ENCODE peak calls at places on chromosomes 5 and 9, in nine cellular contexts. One of them, this sample, is unnamed. For H3K4me1 and H4K20me1, the result is how much of the 10 kb centered on the place peaks cover.

GRCh38 chr9:133848471-133848870 is 110.3 kb upstream of the SARDH start:
- DNase-seq in SK-N-SH: no peak
- DNase-seq in HCT116: no peak
- DNase-seq in IMR-90: no peak
- DNase-seq in mammary epithelial cell: no peak
- DNase-seq in Karpas-422: no peak
- DNase-seq in K562: no peak
- DNase-seq in HepG2: no peak
- DNase-seq in neural progenitor cell: no peak
- DNase-seq in this sample: no peak

GRCh38 chr5:16427572-16427971 is 38.0 kb downstream of the ZNF622 start:
- DNase-seq in K562: no peak
- DNase-seq in Karpas-422: no peak
- DNase-seq in HCT116: no peak
- DNase-seq in mammary epithelial cell: no peak
- DNase-seq in IMR-90: no peak
- DNase-seq in neural progenitor cell: peak
- DNase-seq in HepG2: no peak
- DNase-seq in SK-N-SH: no peak
- DNase-seq in this sample: no peak

GRCh38 chr5:39518516-39518915 is 93.7 kb upstream of the DAB2 start:
- DNase-seq in mammary epithelial cell: no peak
- DNase-seq in HepG2: no peak
- DNase-seq in HCT116: no peak
- DNase-seq in K562: no peak
- DNase-seq in Karpas-422: no peak
- DNase-seq in SK-N-SH: no peak
- DNase-seq in IMR-90: peak
- DNase-seq in neural progenitor cell: no peak
- DNase-seq in this sample: peak

GRCh38 chr5:160209917-160210316 is 19.4 kb upstream of the FABP6 start:
- DNase-seq in HepG2: no peak
- DNase-seq in K562: no peak
- DNase-seq in HCT116: no peak
- DNase-seq in SK-N-SH: no peak
- DNase-seq in IMR-90: no peak
- DNase-seq in mammary epithelial cell: peak
- DNase-seq in neural progenitor cell: no peak
- DNase-seq in Karpas-422: no peak
- DNase-seq in this sample: no peak

GRCh38 chr5:16497546-16497945 is 31.9 kb upstream of the ZNF622 start:
- DNase-seq in HCT116: no peak
- DNase-seq in mammary epithelial cell: no peak
- DNase-seq in neural progenitor cell: no peak
- DNase-seq in SK-N-SH: no peak
- DNase-seq in K562: no peak
- DNase-seq in Karpas-422: no peak
- DNase-seq in IMR-90: no peak
- DNase-seq in HepG2: no peak
- DNase-seq in this sample: peak

GRCh38 chr5:59525957-59526356 is 367.6 kb downstream of the PDE4D start:
- DNase-seq in neural progenitor cell: no peak
- DNase-seq in Karpas-422: no peak
- DNase-seq in HepG2: peak
- DNase-seq in SK-N-SH: no peak
- DNase-seq in HCT116: no peak
- DNase-seq in mammary epithelial cell: peak
- DNase-seq in K562: no peak
- DNase-seq in IMR-90: peak
- DNase-seq in this sample: peak

GRCh38 chr9:6910032-6910431 is 152.3 kb downstream of the KDM4C start:
- DNase-seq in neural progenitor cell: no peak
- DNase-seq in mammary epithelial cell: no peak
- DNase-seq in HCT116: no peak
- DNase-seq in IMR-90: peak
- DNase-seq in SK-N-SH: peak
- DNase-seq in HepG2: no peak
- DNase-seq in Karpas-422: peak
- DNase-seq in K562: no peak
- DNase-seq in this sample: peak

GRCh38 chr9:103798620-103799019 is 295.5 kb upstream of the SMC2 start:
- DNase-seq in Karpas-422: no peak
- DNase-seq in IMR-90: no peak
- DNase-seq in mammary epithelial cell: peak
- DNase-seq in HCT116: no peak
- DNase-seq in HepG2: peak
- DNase-seq in K562: no peak
- DNase-seq in neural progenitor cell: no peak
- DNase-seq in SK-N-SH: no peak
- DNase-seq in this sample: peak

GRCh38 chr5:149724884-149725283 is 5.2 kb upstream of the PPARGC1B start:
- DNase-seq in SK-N-SH: no peak
- DNase-seq in HCT116: no peak
- DNase-seq in Karpas-422: no peak
- DNase-seq in mammary epithelial cell: no peak
- DNase-seq in neural progenitor cell: no peak
- DNase-seq in IMR-90: no peak
- DNase-seq in K562: no peak
- DNase-seq in HepG2: no peak
- DNase-seq in this sample: no peak

GRCh38 chr5:179680014-179680779 is 637 bp downstream of the CBY3 start:
- DNase-seq in IMR-90: no peak
- DNase-seq in HepG2: peak
- DNase-seq in HCT116: no peak
- DNase-seq in Karpas-422: peak
- DNase-seq in mammary epithelial cell: no peak
- DNase-seq in K562: no peak
- DNase-seq in neural progenitor cell: no peak
- DNase-seq in SK-N-SH: no peak
- DNase-seq in this sample: no peak

GRCh38 chr9:78196258-78196657 is 39.6 kb upstream of the CEP78 start:
- DNase-seq in Karpas-422: no peak
- DNase-seq in mammary epithelial cell: no peak
- DNase-seq in HCT116: no peak
- DNase-seq in K562: no peak
- DNase-seq in SK-N-SH: no peak
- DNase-seq in neural progenitor cell: no peak
- DNase-seq in HepG2: no peak
- DNase-seq in IMR-90: no peak
- DNase-seq in this sample: no peak

GRCh38 chr9:76415154-76415553 is 20.9 kb upstream of the RFK start:
- DNase-seq in HCT116: no peak
- DNase-seq in SK-N-SH: no peak
- DNase-seq in HepG2: no peak
- DNase-seq in K562: no peak
- DNase-seq in Karpas-422: no peak
- DNase-seq in mammary epithelial cell: no peak
- DNase-seq in neural progenitor cell: no peak
- DNase-seq in IMR-90: no peak
- DNase-seq in this sample: no peak

GRCh38 chr5:89313044-89313443 is 430.1 kb upstream of the MEF2C start:
- DNase-seq in IMR-90: peak
- DNase-seq in K562: no peak
- DNase-seq in Karpas-422: no peak
- DNase-seq in neural progenitor cell: no peak
- DNase-seq in HepG2: no peak
- DNase-seq in HCT116: peak
- DNase-seq in mammary epithelial cell: peak
- DNase-seq in SK-N-SH: no peak
- DNase-seq in this sample: peak

GRCh38 chr5:151151793-151152192 is 5.8 kb downstream of the ANXA6 start:
- DNase-seq in HepG2: no peak
- DNase-seq in IMR-90: peak
- DNase-seq in mammary epithelial cell: no peak
- DNase-seq in neural progenitor cell: no peak
- DNase-seq in SK-N-SH: no peak
- DNase-seq in Karpas-422: peak
- DNase-seq in HCT116: no peak
- DNase-seq in K562: no peak
- DNase-seq in this sample: peak

GRCh38 chr9:136189394-136190236 is 15.3 kb downstream of the LHX3 start:
- DNase-seq in neural progenitor cell: peak
- DNase-seq in Karpas-422: no peak
- DNase-seq in K562: no peak
- DNase-seq in IMR-90: no peak
- DNase-seq in SK-N-SH: peak
- DNase-seq in HepG2: no peak
- DNase-seq in mammary epithelial cell: no peak
- DNase-seq in HCT116: no peak
- DNase-seq in this sample: no peak

GRCh38 chr9:120312031-120312430 is 267.9 kb downstream of the CDK5RAP2 start:
- DNase-seq in HCT116: no peak
- DNase-seq in K562: no peak
- DNase-seq in neural progenitor cell: no peak
- DNase-seq in IMR-90: no peak
- DNase-seq in mammary epithelial cell: no peak
- DNase-seq in Karpas-422: no peak
- DNase-seq in SK-N-SH: no peak
- DNase-seq in HepG2: no peak
- DNase-seq in this sample: no peak

GRCh38 chr5:14444988-14445387 is 136.6 kb upstream of the OTULINL start:
- DNase-seq in IMR-90: peak
- DNase-seq in HepG2: no peak
- DNase-seq in K562: no peak
- DNase-seq in Karpas-422: no peak
- DNase-seq in HCT116: no peak
- DNase-seq in SK-N-SH: no peak
- DNase-seq in mammary epithelial cell: peak
- DNase-seq in neural progenitor cell: no peak
- DNase-seq in this sample: peak
- H3K4me1 ChIP-seq in IMR-90: under half
- H3K4me1 ChIP-seq in HepG2: under half
- H3K4me1 ChIP-seq in K562: under half
- H3K4me1 ChIP-seq in Karpas-422: under half
- H3K4me1 ChIP-seq in HCT116: under half
- H3K4me1 ChIP-seq in SK-N-SH: half or more
- H3K4me1 ChIP-seq in mammary epithelial cell: under half
- H3K4me1 ChIP-seq in neural progenitor cell: half or more
- H3K4me1 ChIP-seq in this sample: half or more

DNA sequence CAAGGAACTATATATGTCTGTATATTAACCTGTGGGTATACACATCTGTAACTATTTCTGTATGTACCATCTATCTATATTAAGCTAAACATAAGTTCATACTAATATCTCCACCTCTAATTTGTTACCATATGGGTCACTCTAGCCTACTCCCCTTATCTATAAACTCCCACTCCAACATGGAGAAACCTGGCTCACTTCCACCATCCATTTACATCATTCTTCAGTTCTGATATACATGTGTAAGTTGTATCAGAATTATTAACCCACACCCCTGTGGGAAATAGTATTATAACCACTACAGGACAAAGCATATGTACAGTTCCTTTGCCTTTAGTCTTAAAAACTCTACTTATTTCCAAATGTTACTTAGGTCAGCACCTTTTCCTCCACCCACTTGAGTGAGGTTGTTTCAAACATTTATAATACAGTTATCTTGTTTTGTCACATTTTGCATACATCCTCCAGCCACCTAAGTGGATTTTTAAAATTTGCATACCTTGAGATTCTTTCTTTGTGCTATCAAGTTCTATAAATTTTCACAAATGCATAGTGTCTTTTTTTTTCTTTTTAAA is 10.6 kb downstream of the NDFIP1 start:
- DNase-seq in mammary epithelial cell: no peak
- DNase-seq in Karpas-422: no peak
- DNase-seq in HCT116: no peak
- DNase-seq in neural progenitor cell: no peak
- DNase-seq in SK-N-SH: peak
- DNase-seq in IMR-90: no peak
- DNase-seq in K562: no peak
- DNase-seq in HepG2: no peak
- DNase-seq in this sample: no peak
- H4K20me1 ChIP-seq in mammary epithelial cell: under half
- H4K20me1 ChIP-seq in Karpas-422: under half
- H4K20me1 ChIP-seq in HCT116: under half
- H4K20me1 ChIP-seq in neural progenitor cell: under half
- H4K20me1 ChIP-seq in SK-N-SH: half or more
- H4K20me1 ChIP-seq in IMR-90: half or more
- H4K20me1 ChIP-seq in K562: under half
- H4K20me1 ChIP-seq in HepG2: under half
- H4K20me1 ChIP-seq in this sample: half or more

DNA sequence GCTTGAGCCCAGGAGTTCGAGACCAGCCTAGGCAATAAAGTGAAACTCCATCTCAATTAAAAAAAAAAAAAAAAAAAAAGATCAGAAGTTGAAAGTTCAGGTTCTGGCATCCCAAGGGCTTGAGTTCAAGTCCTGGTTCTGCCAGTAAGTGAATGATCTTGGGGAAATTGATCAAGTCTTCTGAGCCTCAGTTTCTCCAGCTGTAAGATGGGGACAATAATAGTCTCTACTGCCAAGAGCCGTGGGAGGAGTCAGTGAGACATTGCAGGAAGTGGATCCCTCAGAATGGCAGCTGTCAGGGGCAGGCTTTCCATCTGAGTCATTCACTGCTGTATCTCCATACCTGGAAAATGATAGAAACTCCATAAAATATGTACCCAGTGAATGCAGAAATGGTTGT is 37.8 kb upstream of the FUBP3 start:
- DNase-seq in IMR-90: no peak
- DNase-seq in SK-N-SH: no peak
- DNase-seq in HepG2: no peak
- DNase-seq in Karpas-422: no peak
- DNase-seq in mammary epithelial cell: no peak
- DNase-seq in HCT116: no peak
- DNase-seq in neural progenitor cell: no peak
- DNase-seq in K562: no peak
- DNase-seq in this sample: no peak
- H3K4me1 ChIP-seq in IMR-90: under half
- H3K4me1 ChIP-seq in SK-N-SH: under half
- H3K4me1 ChIP-seq in HepG2: under half
- H3K4me1 ChIP-seq in Karpas-422: under half
- H3K4me1 ChIP-seq in mammary epithelial cell: under half
- H3K4me1 ChIP-seq in HCT116: under half
- H3K4me1 ChIP-seq in neural progenitor cell: under half
- H3K4me1 ChIP-seq in K562: half or more
- H3K4me1 ChIP-seq in this sample: under half

DNA sequence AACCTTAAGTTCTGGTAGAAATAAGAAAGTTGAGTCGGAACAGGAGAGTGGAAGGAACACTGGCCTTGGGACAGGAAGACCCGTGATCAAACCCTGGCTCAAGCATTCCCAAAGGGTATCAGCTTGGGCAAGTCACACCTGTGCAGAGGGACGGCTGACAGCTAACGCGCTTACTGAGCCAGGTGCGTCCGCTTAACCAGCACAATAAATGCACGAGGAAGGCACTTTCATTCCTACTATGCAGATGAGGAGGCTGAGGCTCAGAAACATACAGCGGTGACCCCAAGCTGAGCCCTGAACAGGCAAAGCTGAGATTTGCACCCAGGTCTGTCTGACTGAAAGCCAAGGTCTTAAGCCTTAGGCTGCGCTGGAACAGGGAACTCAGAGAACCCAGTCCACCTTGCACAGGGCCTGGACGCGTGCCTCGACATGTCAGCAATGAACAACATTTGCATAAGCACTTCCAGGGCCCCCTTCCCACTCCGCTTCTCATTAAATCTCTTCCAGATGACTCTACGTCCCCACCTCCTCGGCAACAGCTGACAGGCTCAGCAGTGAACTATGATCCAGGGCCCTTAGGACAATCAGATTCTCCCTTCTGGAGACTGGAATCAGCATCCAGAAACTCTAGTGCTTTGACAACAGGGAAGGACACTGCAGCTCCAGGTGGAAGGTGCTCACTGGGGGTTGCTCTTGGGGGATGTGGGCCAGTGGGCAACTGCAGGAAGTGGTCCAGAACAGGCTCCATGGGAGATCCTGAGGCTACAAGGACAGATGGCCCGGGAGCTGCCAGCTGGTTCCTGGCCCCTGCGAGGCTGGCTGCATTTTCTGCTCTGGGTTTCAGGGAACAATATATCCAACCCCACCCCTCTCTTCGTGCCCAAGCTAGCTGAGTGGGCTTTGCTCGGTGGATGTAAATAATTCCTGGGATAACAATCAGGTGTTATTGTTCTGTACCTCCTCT is 35.2 kb downstream of the SH3PXD2B start:
- DNase-seq in IMR-90: no peak
- DNase-seq in K562: no peak
- DNase-seq in SK-N-SH: peak
- DNase-seq in neural progenitor cell: no peak
- DNase-seq in HepG2: no peak
- DNase-seq in mammary epithelial cell: peak
- DNase-seq in HCT116: no peak
- DNase-seq in Karpas-422: no peak
- DNase-seq in this sample: peak
- H4K20me1 ChIP-seq in IMR-90: under half
- H4K20me1 ChIP-seq in K562: under half
- H4K20me1 ChIP-seq in SK-N-SH: half or more
- H4K20me1 ChIP-seq in neural progenitor cell: half or more
- H4K20me1 ChIP-seq in HepG2: under half
- H4K20me1 ChIP-seq in mammary epithelial cell: under half
- H4K20me1 ChIP-seq in HCT116: under half
- H4K20me1 ChIP-seq in Karpas-422: under half
- H4K20me1 ChIP-seq in this sample: under half

This sample was measured in GM23248.